ENCODE peak calls at places on chromosome 9, in seven cellular contexts. H is ELR, A is HCT116, B is cardiac muscle cell, D is RKO, E is tibial nerve, Q is fibroblast of lung. U is an unnamed sample.

GRCh38 chr9:127500399-127500798 is 49.1 kb downstream of the LRSAM1 start:
- DNase-seq in H (no peak), A (no peak), B (no peak), D (no peak), E (no peak), Q (no peak), U (no peak)

GRCh38 chr9:120928015-120928719 is 1.6 kb upstream of the TRAF1 start:
- DNase-seq in H (no peak), A (no peak), B (no peak), D (peak; percentile 55), E (no peak), Q (no peak), U (peak; percentile 75)

GRCh38 chr9:8474937-8475336 is 675.4 kb upstream of the DMAC1 start:
- DNase-seq in H (no peak), A (no peak), B (no peak), D (no peak), E (no peak), Q (no peak), U (no peak)

GRCh38 chr9:132809677-132810076 is 68.4 kb downstream of the AK8 start:
- DNase-seq in H (no peak), A (no peak), B (no peak), D (no peak), E (no peak), Q (no peak), U (no peak)

GRCh38 chr9:27125030-27125429 is 16.0 kb downstream of the TEK start:
- DNase-seq in H (peak; percentile 88), A (peak; percentile 7), B (no peak), D (peak; percentile 91), E (no peak), Q (peak; percentile 100), U (no peak)

GRCh38 chr9:6123402-6123801 is 92.2 kb upstream of the IL33 start:
- DNase-seq in H (no peak), A (no peak), B (no peak), D (no peak), E (no peak), Q (no peak), U (no peak)

GRCh38 chr9:22514866-22515265 is 68.2 kb downstream of the DMRTA1 start:
- DNase-seq in H (no peak), A (no peak), B (no peak), D (peak; percentile 25), E (no peak), Q (no peak), U (no peak)

GRCh38 chr9:38371495-38371894 is 21.0 kb upstream of the ALDH1B1 start:
- DNase-seq in H (peak; percentile 32), A (peak; percentile 41), B (peak; percentile 55), D (no peak), E (no peak), Q (peak; percentile 11), U (no peak)

GRCh38 chr9:19642256-19642655 is 146.6 kb downstream of the SLC24A2 start:
- DNase-seq in H (no peak), A (no peak), B (no peak), D (peak; percentile 40), E (no peak), Q (no peak), U (no peak)

GRCh38 chr9:122116448-122117173 is 23.5 kb upstream of the TTLL11 start:
- DNase-seq in H (no peak), A (no peak), B (no peak), D (no peak), E (no peak), Q (no peak), U (no peak)